ENCODE peak calls at places on chromosome 5, in seven cellular contexts. One of them, this sample, is unnamed.

GRCh38 chr5:153513171-153513570 is 22.7 kb downstream of the GRIA1 start:
- DNase-seq in GM23248: peak; percentile 40
- DNase-seq in suprapubic skin: no peak
- DNase-seq in lower lobe of right lung: no peak
- DNase-seq in mammary epithelial cell: no peak
- DNase-seq in CD8-positive, alpha-beta T cell: no peak
- DNase-seq in sigmoid colon: no peak
- DNase-seq in this sample: peak; percentile 57

GRCh38 chr5:108556414-108556813 is 174.5 kb upstream of the FBXL17 start:
- DNase-seq in sigmoid colon: no peak
- DNase-seq in suprapubic skin: no peak
- DNase-seq in GM23248: no peak
- DNase-seq in lower lobe of right lung: no peak
- DNase-seq in mammary epithelial cell: no peak
- DNase-seq in CD8-positive, alpha-beta T cell: no peak
- DNase-seq in this sample: no peak

GRCh38 chr5:40853632-40854192 is 12.5 kb downstream of the CARD6 start:
- DNase-seq in mammary epithelial cell: no peak
- DNase-seq in suprapubic skin: no peak
- DNase-seq in lower lobe of right lung: no peak
- DNase-seq in sigmoid colon: no peak
- DNase-seq in GM23248: no peak
- DNase-seq in CD8-positive, alpha-beta T cell: no peak
- DNase-seq in this sample: no peak

GRCh38 chr5:3345195-3345594 is 250.4 kb upstream of the IRX1 start:
- DNase-seq in sigmoid colon: no peak
- DNase-seq in suprapubic skin: no peak
- DNase-seq in mammary epithelial cell: no peak
- DNase-seq in GM23248: no peak
- DNase-seq in lower lobe of right lung: no peak
- DNase-seq in CD8-positive, alpha-beta T cell: no peak
- DNase-seq in this sample: no peak

GRCh38 chr5:161614342-161614741 is 67.8 kb upstream of the GABRB2 start:
- DNase-seq in CD8-positive, alpha-beta T cell: no peak
- DNase-seq in GM23248: no peak
- DNase-seq in suprapubic skin: no peak
- DNase-seq in lower lobe of right lung: no peak
- DNase-seq in sigmoid colon: no peak
- DNase-seq in mammary epithelial cell: no peak
- DNase-seq in this sample: no peak

GRCh38 chr5:10735569-10736255 is 25.3 kb downstream of the DAP start:
- DNase-seq in CD8-positive, alpha-beta T cell: no peak
- DNase-seq in mammary epithelial cell: no peak
- DNase-seq in sigmoid colon: no peak
- DNase-seq in GM23248: no peak
- DNase-seq in suprapubic skin: no peak
- DNase-seq in lower lobe of right lung: no peak
- DNase-seq in this sample: no peak

GRCh38 chr5:78587081-78587774 is 61.3 kb downstream of the LHFPL2 start:
- DNase-seq in suprapubic skin: no peak
- DNase-seq in GM23248: peak; percentile 55
- DNase-seq in mammary epithelial cell: no peak
- DNase-seq in CD8-positive, alpha-beta T cell: no peak
- DNase-seq in lower lobe of right lung: no peak
- DNase-seq in sigmoid colon: no peak
- DNase-seq in this sample: no peak

GRCh38 chr5:141121563-141121962 is at the start of gene PCDHB4:
- DNase-seq in lower lobe of right lung: no peak
- DNase-seq in suprapubic skin: no peak
- DNase-seq in sigmoid colon: no peak
- DNase-seq in GM23248: peak; percentile 71
- DNase-seq in CD8-positive, alpha-beta T cell: no peak
- DNase-seq in mammary epithelial cell: peak; percentile 10
- DNase-seq in this sample: no peak

GRCh38 chr5:141186897-141187512 is at the start of gene PCDHB9:
- DNase-seq in CD8-positive, alpha-beta T cell: no peak
- DNase-seq in sigmoid colon: no peak
- DNase-seq in mammary epithelial cell: peak; percentile 17
- DNase-seq in GM23248: peak; percentile 77
- DNase-seq in lower lobe of right lung: no peak
- DNase-seq in suprapubic skin: no peak
- DNase-seq in this sample: no peak

GRCh38 chr5:174462128-174462527 is 262.3 kb upstream of the MSX2 start:
- DNase-seq in lower lobe of right lung: no peak
- DNase-seq in mammary epithelial cell: no peak
- DNase-seq in GM23248: no peak
- DNase-seq in sigmoid colon: no peak
- DNase-seq in suprapubic skin: no peak
- DNase-seq in CD8-positive, alpha-beta T cell: no peak
- DNase-seq in this sample: no peak

GRCh38 chr5:60036539-60036938 is 143.0 kb upstream of the PDE4D start:
- DNase-seq in GM23248: no peak
- DNase-seq in suprapubic skin: no peak
- DNase-seq in CD8-positive, alpha-beta T cell: no peak
- DNase-seq in sigmoid colon: no peak
- DNase-seq in lower lobe of right lung: no peak
- DNase-seq in mammary epithelial cell: no peak
- DNase-seq in this sample: no peak

GRCh38 chr5:135242021-135242480 is 157.0 kb downstream of the MACROH2A1 start:
- DNase-seq in lower lobe of right lung: peak; percentile 56
- DNase-seq in mammary epithelial cell: peak; percentile 54
- DNase-seq in suprapubic skin: peak; percentile 26
- DNase-seq in sigmoid colon: peak; percentile 48
- DNase-seq in CD8-positive, alpha-beta T cell: no peak
- DNase-seq in GM23248: peak; percentile 72
- DNase-seq in this sample: no peak

GRCh38 chr5:58201922-58202648 is 257.8 kb downstream of the PLK2 start:
- DNase-seq in lower lobe of right lung: no peak
- DNase-seq in CD8-positive, alpha-beta T cell: no peak
- DNase-seq in suprapubic skin: no peak
- DNase-seq in sigmoid colon: no peak
- DNase-seq in mammary epithelial cell: peak; percentile 64
- DNase-seq in GM23248: no peak
- DNase-seq in this sample: peak; percentile 8

GRCh38 chr5:142644640-142645361 is 41.1 kb downstream of the FGF1 start:
- DNase-seq in sigmoid colon: peak; percentile 75
- DNase-seq in GM23248: peak; percentile 99
- DNase-seq in lower lobe of right lung: no peak
- DNase-seq in suprapubic skin: no peak
- DNase-seq in mammary epithelial cell: peak; percentile 99
- DNase-seq in CD8-positive, alpha-beta T cell: no peak
- DNase-seq in this sample: peak; percentile 97

GRCh38 chr5:13359326-13359725 is 585.2 kb downstream of the DNAH5 start:
- DNase-seq in mammary epithelial cell: peak; percentile 83
- DNase-seq in sigmoid colon: no peak
- DNase-seq in CD8-positive, alpha-beta T cell: no peak
- DNase-seq in lower lobe of right lung: no peak
- DNase-seq in suprapubic skin: no peak
- DNase-seq in GM23248: peak; percentile 86
- DNase-seq in this sample: peak; percentile 1

GRCh38 chr5:53503819-53504218 is 23.4 kb downstream of the FST start:
- DNase-seq in CD8-positive, alpha-beta T cell: no peak
- DNase-seq in lower lobe of right lung: no peak
- DNase-seq in sigmoid colon: no peak
- DNase-seq in mammary epithelial cell: no peak
- DNase-seq in suprapubic skin: no peak
- DNase-seq in GM23248: peak; percentile 71
- DNase-seq in this sample: no peak

GRCh38 chr5:129361441-129362025 is 98.6 kb upstream of the ADAMTS19 start:
- DNase-seq in CD8-positive, alpha-beta T cell: no peak
- DNase-seq in GM23248: peak; percentile 14
- DNase-seq in suprapubic skin: no peak
- DNase-seq in lower lobe of right lung: no peak
- DNase-seq in sigmoid colon: no peak
- DNase-seq in mammary epithelial cell: no peak
- DNase-seq in this sample: no peak

GRCh38 chr5:178238711-178239592 is 6.3 kb upstream of the PHYKPL start:
- DNase-seq in CD8-positive, alpha-beta T cell: no peak
- DNase-seq in suprapubic skin: no peak
- DNase-seq in GM23248: no peak
- DNase-seq in lower lobe of right lung: peak; percentile 45
- DNase-seq in sigmoid colon: no peak
- DNase-seq in mammary epithelial cell: no peak
- DNase-seq in this sample: no peak
- H3K4me3 ChIP-seq in CD8-positive, alpha-beta T cell: no peak overlapping the region
- H3K4me3 ChIP-seq in suprapubic skin: no peak overlapping the region
- H3K4me3 ChIP-seq in GM23248: no peak overlapping the region
- H3K4me3 ChIP-seq in lower lobe of right lung: no peak overlapping the region
- H3K4me3 ChIP-seq in sigmoid colon: no peak overlapping the region
- H3K4me3 ChIP-seq in mammary epithelial cell: no peak overlapping the region
- H3K4me3 ChIP-seq in this sample: no peak overlapping the region

GRCh38 chr5:37248387-37248969 is 698 bp downstream of the CPLANE1 start:
- DNase-seq in GM23248: peak; percentile 56
- DNase-seq in suprapubic skin: no peak
- DNase-seq in lower lobe of right lung: no peak
- DNase-seq in mammary epithelial cell: peak; percentile 5
- DNase-seq in sigmoid colon: no peak
- DNase-seq in CD8-positive, alpha-beta T cell: no peak
- DNase-seq in this sample: peak; percentile 9
- H3K4me3 ChIP-seq in GM23248: peak overlapping the region; percentile 80
- H3K4me3 ChIP-seq in suprapubic skin: peak overlapping the region; percentile 83
- H3K4me3 ChIP-seq in lower lobe of right lung: peak overlapping the region; percentile 84
- H3K4me3 ChIP-seq in mammary epithelial cell: peak overlapping the region; percentile 97
- H3K4me3 ChIP-seq in sigmoid colon: peak overlapping the region; percentile 83
- H3K4me3 ChIP-seq in CD8-positive, alpha-beta T cell: peak overlapping the region; percentile 91
- H3K4me3 ChIP-seq in this sample: peak overlapping the region; percentile 88

GRCh38 chr5:51272957-51273356 is 110.3 kb upstream of the ISL1 start:
- DNase-seq in sigmoid colon: no peak
- DNase-seq in suprapubic skin: no peak
- DNase-seq in lower lobe of right lung: no peak
- DNase-seq in CD8-positive, alpha-beta T cell: no peak
- DNase-seq in GM23248: no peak
- DNase-seq in mammary epithelial cell: no peak
- DNase-seq in this sample: no peak

GRCh38 chr5:51273871-51274270 is 109.4 kb upstream of the ISL1 start:
- DNase-seq in mammary epithelial cell: no peak
- DNase-seq in suprapubic skin: no peak
- DNase-seq in GM23248: no peak
- DNase-seq in lower lobe of right lung: no peak
- DNase-seq in sigmoid colon: no peak
- DNase-seq in CD8-positive, alpha-beta T cell: no peak
- DNase-seq in this sample: no peak

GRCh38 chr5:51275428-51275827 is 107.8 kb upstream of the ISL1 start:
- DNase-seq in CD8-positive, alpha-beta T cell: no peak
- DNase-seq in GM23248: no peak
- DNase-seq in sigmoid colon: no peak
- DNase-seq in lower lobe of right lung: no peak
- DNase-seq in mammary epithelial cell: no peak
- DNase-seq in suprapubic skin: no peak
- DNase-seq in this sample: no peak

GRCh38 chr5:51279983-51280382 is 103.3 kb upstream of the ISL1 start:
- DNase-seq in mammary epithelial cell: no peak
- DNase-seq in GM23248: no peak
- DNase-seq in lower lobe of right lung: no peak
- DNase-seq in CD8-positive, alpha-beta T cell: no peak
- DNase-seq in sigmoid colon: no peak
- DNase-seq in suprapubic skin: no peak
- DNase-seq in this sample: no peak

DNA sequence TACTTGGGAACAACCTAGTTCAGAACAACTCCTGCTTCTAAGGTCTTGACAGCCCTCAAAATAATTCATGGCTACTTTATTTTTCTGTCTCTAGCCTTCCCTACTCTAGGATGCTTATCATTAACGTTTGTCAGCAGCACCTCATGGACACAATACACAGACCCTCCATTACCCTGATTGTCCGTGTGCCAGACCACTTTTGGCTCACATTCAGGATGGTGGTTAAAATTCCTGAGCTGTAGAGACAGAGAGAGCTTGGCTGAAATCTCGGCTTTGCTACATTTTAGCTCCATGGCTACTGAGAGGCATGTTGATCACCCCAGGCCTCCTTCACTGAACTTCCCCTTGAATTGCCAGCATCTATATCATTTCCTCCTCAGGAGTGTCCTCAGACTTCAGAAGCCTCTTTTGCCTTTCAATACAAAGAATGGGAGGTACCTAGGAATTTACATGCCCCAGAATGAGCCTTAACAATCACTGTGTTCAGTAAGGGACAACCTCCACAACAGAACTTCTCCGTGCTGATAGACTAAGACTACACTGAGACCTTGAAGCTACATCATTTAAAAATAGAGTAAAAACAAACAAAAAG is 104.7 kb upstream of the ISL1 start:
- DNase-seq in mammary epithelial cell: no peak
- DNase-seq in CD8-positive, alpha-beta T cell: no peak
- DNase-seq in sigmoid colon: no peak
- DNase-seq in GM23248: no peak
- DNase-seq in lower lobe of right lung: no peak
- DNase-seq in suprapubic skin: no peak
- DNase-seq in this sample: no peak
- H3K4me3 ChIP-seq in mammary epithelial cell: no peak overlapping the region
- H3K4me3 ChIP-seq in CD8-positive, alpha-beta T cell: no peak overlapping the region
- H3K4me3 ChIP-seq in sigmoid colon: no peak overlapping the region
- H3K4me3 ChIP-seq in GM23248: no peak overlapping the region
- H3K4me3 ChIP-seq in lower lobe of right lung: no peak overlapping the region
- H3K4me3 ChIP-seq in suprapubic skin: no peak overlapping the region
- H3K4me3 ChIP-seq in this sample: no peak overlapping the region

DNA sequence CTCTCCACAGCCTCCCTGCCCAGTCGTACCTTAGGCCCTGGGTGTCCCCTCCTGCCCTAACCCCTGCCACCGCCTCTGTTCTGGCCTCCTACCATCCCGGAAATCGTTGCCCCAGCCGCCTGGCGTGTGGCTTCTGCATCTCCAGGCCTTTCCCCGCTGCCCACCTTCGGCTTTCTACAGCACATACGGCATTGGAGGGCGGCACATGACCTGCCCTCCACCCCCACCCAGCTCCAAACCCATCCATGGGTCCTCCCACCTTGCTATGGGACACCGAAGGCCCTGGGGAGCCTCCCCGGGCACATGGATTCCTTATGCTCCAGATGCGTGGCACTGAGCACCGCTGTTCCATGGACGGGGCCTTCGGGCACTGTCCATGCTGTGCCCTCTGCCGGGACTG is 32.0 kb downstream of the FGF18 start:
- DNase-seq in mammary epithelial cell: no peak
- DNase-seq in CD8-positive, alpha-beta T cell: no peak
- DNase-seq in GM23248: no peak
- DNase-seq in suprapubic skin: no peak
- DNase-seq in lower lobe of right lung: no peak
- DNase-seq in sigmoid colon: no peak
- DNase-seq in this sample: no peak
- H3K4me3 ChIP-seq in mammary epithelial cell: no peak overlapping the region
- H3K4me3 ChIP-seq in CD8-positive, alpha-beta T cell: no peak overlapping the region
- H3K4me3 ChIP-seq in GM23248: peak overlapping the region; percentile 66
- H3K4me3 ChIP-seq in suprapubic skin: peak overlapping the region; percentile 52
- H3K4me3 ChIP-seq in lower lobe of right lung: peak overlapping the region; percentile 51
- H3K4me3 ChIP-seq in sigmoid colon: peak overlapping the region; percentile 56
- H3K4me3 ChIP-seq in this sample: peak overlapping the region; percentile 26

GRCh38 chr5:170681013-170681433 is 102.5 kb upstream of the GABRP start:
- DNase-seq in CD8-positive, alpha-beta T cell: no peak
- DNase-seq in GM23248: peak; percentile 55
- DNase-seq in lower lobe of right lung: no peak
- DNase-seq in suprapubic skin: no peak
- DNase-seq in mammary epithelial cell: peak; percentile 29
- DNase-seq in sigmoid colon: no peak
- DNase-seq in this sample: peak; percentile 23
- H3K4me3 ChIP-seq in CD8-positive, alpha-beta T cell: no peak overlapping the region
- H3K4me3 ChIP-seq in GM23248: no peak overlapping the region
- H3K4me3 ChIP-seq in lower lobe of right lung: no peak overlapping the region
- H3K4me3 ChIP-seq in suprapubic skin: no peak overlapping the region
- H3K4me3 ChIP-seq in mammary epithelial cell: no peak overlapping the region
- H3K4me3 ChIP-seq in sigmoid colon: no peak overlapping the region
- H3K4me3 ChIP-seq in this sample: peak overlapping the region; percentile 5